ENCODE peak calls at places on chromosomes 16 and 17, in five cellular contexts. B is non-pigmented ciliary epithelial cell; Z is OCI-LY7; F is stimulated activated CD4-positive, alpha-beta T cell treated with anti-CD3 and anti-CD28 coated beads, Interleukin-1b, Interleukin-23, amount 100 ng/mL, for 1 hour; P is M059J. J is an unnamed sample.

GRCh38 chr17:81832608-81833159 is 407 bp downstream of the MCRIP1 start:
- DNase-seq in B (no peak), Z (peak), F (no peak), P (no peak), J (peak)

GRCh38 chr16:73545713-73546112 is 497.8 kb upstream of the ZFHX3 start:
- DNase-seq in B (no peak), Z (no peak), F (no peak), P (no peak), J (no peak)

GRCh38 chr17:75289832-75290337 is 652 bp upstream of the SLC25A19 start:
- DNase-seq in B (no peak), Z (peak), F (peak), P (peak), J (no peak)

GRCh38 chr17:9971991-9972390 is 66.9 kb upstream of the RCVRN start:
- DNase-seq in B (no peak), Z (no peak), F (no peak), P (no peak), J (no peak)

GRCh38 chr16:66165879-66166278 is 200.6 kb upstream of the CDH5 start:
- DNase-seq in B (no peak), Z (no peak), F (no peak), P (no peak), J (no peak)

GRCh38 chr16:86609115-86609514 is 30.8 kb downstream of the FOXL1 start:
- DNase-seq in B (peak), Z (no peak), F (no peak), P (peak), J (no peak)

GRCh38 chr17:31486351-31487062 is 95.0 kb downstream of the RAB11FIP4 start:
- DNase-seq in B (no peak), Z (no peak), F (no peak), P (no peak), J (no peak)

GRCh38 chr17:68248199-68248825 is 469 bp downstream of the AMZ2 start:
- DNase-seq in B (no peak), Z (no peak), F (no peak), P (peak), J (no peak)

GRCh38 chr16:53080345-53081031 is 25.7 kb downstream of the CHD9 start:
- DNase-seq in B (peak), Z (no peak), F (no peak), P (peak), J (no peak)

GRCh38 chr17:34673516-34673915 is 94.1 kb downstream of the TMEM132E start:
- DNase-seq in B (no peak), Z (no peak), F (no peak), P (no peak), J (no peak)

GRCh38 chr16:71426069-71426879 is 15.6 kb downstream of the TLE7 start:
- DNase-seq in B (peak), Z (no peak), F (no peak), P (peak), J (peak)

GRCh38 chr17:82905130-82905529 is 65.3 kb upstream of the ZNF750 start:
- DNase-seq in B (no peak), Z (no peak), F (no peak), P (no peak), J (no peak)

GRCh38 chr16:67128887-67129286 is 19.1 kb downstream of the PHAF1 start:
- DNase-seq in B (no peak), Z (no peak), F (no peak), P (no peak), J (no peak)

GRCh38 chr17:38421871-38422819 is 6.1 kb upstream of the ARHGAP23 start:
- DNase-seq in B (no peak), Z (no peak), F (no peak), P (no peak), J (no peak)

GRCh38 chr16:81626181-81626674 is 152.9 kb upstream of the PLCG2 start:
- DNase-seq in B (no peak), Z (no peak), F (no peak), P (peak), J (no peak)

GRCh38 chr16:51359141-51359960 is 208.3 kb upstream of the SALL1 start:
- DNase-seq in B (no peak), Z (no peak), F (no peak), P (no peak), J (peak)

GRCh38 chr16:51164167-51164566 is 13.1 kb upstream of the SALL1 start:
- DNase-seq in B (no peak), Z (no peak), F (no peak), P (peak), J (no peak)

GRCh38 chr17:44558349-44559287 is 1.3 kb downstream of the FZD2 start:
- DNase-seq in B (no peak), Z (no peak), F (no peak), P (no peak), J (no peak)